ENCODE peak calls at places on chromosomes 11 and 22, in four cellular contexts. One of them, this sample, is unnamed.

GRCh38 chr11:2126520-2127085 is 12.6 kb downstream of the IGF2 start:
- DNase-seq in HFF-Myc: no peak
- DNase-seq in effector memory CD4-positive, alpha-beta T cell: no peak
- DNase-seq in anterior cingulate cortex: no peak
- DNase-seq in this sample: no peak

GRCh38 chr11:13316528-13316961 is 39.0 kb downstream of the BMAL1 start:
- DNase-seq in HFF-Myc: peak; percentile 59
- DNase-seq in effector memory CD4-positive, alpha-beta T cell: no peak
- DNase-seq in anterior cingulate cortex: no peak
- DNase-seq in this sample: no peak

GRCh38 chr11:12397953-12398352 is 20.6 kb downstream of the PARVA start:
- DNase-seq in HFF-Myc: peak; percentile 80
- DNase-seq in effector memory CD4-positive, alpha-beta T cell: no peak
- DNase-seq in anterior cingulate cortex: no peak
- DNase-seq in this sample: no peak

GRCh38 chr22:37163618-37164534 is 14.2 kb upstream of the IL2RB start:
- DNase-seq in HFF-Myc: no peak
- DNase-seq in effector memory CD4-positive, alpha-beta T cell: peak; percentile 28
- DNase-seq in anterior cingulate cortex: no peak
- DNase-seq in this sample: no peak

GRCh38 chr11:128589998-128590397 is 2.6 kb upstream of the ETS1 start:
- DNase-seq in HFF-Myc: no peak
- DNase-seq in effector memory CD4-positive, alpha-beta T cell: no peak
- DNase-seq in anterior cingulate cortex: no peak
- DNase-seq in this sample: no peak

GRCh38 chr22:37079668-37080171 is 28.2 kb downstream of the KCTD17 start:
- DNase-seq in HFF-Myc: no peak
- DNase-seq in effector memory CD4-positive, alpha-beta T cell: peak; percentile 71
- DNase-seq in anterior cingulate cortex: no peak
- DNase-seq in this sample: peak; percentile 56

GRCh38 chr22:27329471-27329870 is 472.1 kb downstream of the MN1 start:
- DNase-seq in HFF-Myc: no peak
- DNase-seq in effector memory CD4-positive, alpha-beta T cell: no peak
- DNase-seq in anterior cingulate cortex: no peak
- DNase-seq in this sample: no peak

GRCh38 chr22:46866591-46866990 is 104.1 kb downstream of the TBC1D22A start:
- DNase-seq in HFF-Myc: no peak
- DNase-seq in effector memory CD4-positive, alpha-beta T cell: no peak
- DNase-seq in anterior cingulate cortex: no peak
- DNase-seq in this sample: no peak

GRCh38 chr22:50504245-50505211 is 3.0 kb downstream of the LMF2 start:
- DNase-seq in HFF-Myc: no peak
- DNase-seq in effector memory CD4-positive, alpha-beta T cell: no peak
- DNase-seq in anterior cingulate cortex: no peak
- DNase-seq in this sample: no peak

GRCh38 chr11:115676768-115677167 is 172.6 kb upstream of the CADM1 start:
- DNase-seq in HFF-Myc: peak; percentile 19
- DNase-seq in effector memory CD4-positive, alpha-beta T cell: no peak
- DNase-seq in anterior cingulate cortex: no peak
- DNase-seq in this sample: no peak

GRCh38 chr11:16184588-16184987 is 171.8 kb downstream of the SOX6 start:
- DNase-seq in HFF-Myc: peak; percentile 21
- DNase-seq in effector memory CD4-positive, alpha-beta T cell: no peak
- DNase-seq in anterior cingulate cortex: no peak
- DNase-seq in this sample: no peak

GRCh38 chr11:118918128-118918685 is 7.5 kb downstream of the BCL9L start:
- DNase-seq in HFF-Myc: no peak
- DNase-seq in effector memory CD4-positive, alpha-beta T cell: no peak
- DNase-seq in anterior cingulate cortex: no peak
- DNase-seq in this sample: no peak

GRCh38 chr22:42926034-42926433 is 69.0 kb upstream of the ARFGAP3 start:
- DNase-seq in HFF-Myc: no peak
- DNase-seq in effector memory CD4-positive, alpha-beta T cell: no peak
- DNase-seq in anterior cingulate cortex: no peak
- DNase-seq in this sample: no peak

GRCh38 chr11:124935548-124936514 is at the start of gene HEPACAM:
- DNase-seq in HFF-Myc: no peak
- DNase-seq in effector memory CD4-positive, alpha-beta T cell: no peak
- DNase-seq in anterior cingulate cortex: no peak
- DNase-seq in this sample: no peak

GRCh38 chr22:22882033-22882717 is 5.4 kb upstream of the IGLL5 start:
- DNase-seq in HFF-Myc: no peak
- DNase-seq in effector memory CD4-positive, alpha-beta T cell: no peak
- DNase-seq in anterior cingulate cortex: no peak
- DNase-seq in this sample: no peak

GRCh38 chr11:11587122-11587521 is 34.7 kb downstream of the GALNT18 start:
- DNase-seq in HFF-Myc: no peak
- DNase-seq in effector memory CD4-positive, alpha-beta T cell: no peak
- DNase-seq in anterior cingulate cortex: no peak
- DNase-seq in this sample: no peak

GRCh38 chr11:11512090-11512489 is 109.7 kb downstream of the GALNT18 start:
- DNase-seq in HFF-Myc: no peak
- DNase-seq in effector memory CD4-positive, alpha-beta T cell: no peak
- DNase-seq in anterior cingulate cortex: no peak
- DNase-seq in this sample: no peak

GRCh38 chr11:123690490-123690889 is 36.1 kb upstream of the SCN3B start:
- DNase-seq in HFF-Myc: peak; percentile 19
- DNase-seq in effector memory CD4-positive, alpha-beta T cell: no peak
- DNase-seq in anterior cingulate cortex: no peak
- DNase-seq in this sample: no peak

This sample was measured in activated T-helper 1 cell treated with Interleukin-2 at 50 U/mL for 16 hours.